ENCODE peak calls at places on chromosomes 7 and 10, in five cellular contexts. One of them, this sample, is unnamed.

GRCh38 chr7:92306153-92306552 is 60.4 kb downstream of the ANKIB1 start:
- DNase-seq in NCI-H1417: no peak
- DNase-seq in ovary: no peak
- DNase-seq in HuH-7.5: no peak
- DNase-seq in transverse colon: no peak
- DNase-seq in this sample: no peak

GRCh38 chr10:119724630-119725549 is 960 bp upstream of the INPP5F start:
- DNase-seq in NCI-H1417: no peak
- DNase-seq in ovary: peak; percentile 32
- DNase-seq in HuH-7.5: no peak
- DNase-seq in transverse colon: no peak
- DNase-seq in this sample: no peak

GRCh38 chr7:156275292-156275691 is 365.3 kb upstream of the RNF32 start:
- DNase-seq in NCI-H1417: no peak
- DNase-seq in ovary: no peak
- DNase-seq in HuH-7.5: no peak
- DNase-seq in transverse colon: no peak
- DNase-seq in this sample: no peak

GRCh38 chr7:150685219-150686029 is at the start of gene GIMAP2:
- DNase-seq in NCI-H1417: no peak
- DNase-seq in ovary: no peak
- DNase-seq in HuH-7.5: no peak
- DNase-seq in transverse colon: no peak
- DNase-seq in this sample: peak; percentile 49

GRCh38 chr10:101001225-101002035 is 1.8 kb downstream of the LZTS2 start:
- DNase-seq in NCI-H1417: no peak
- DNase-seq in ovary: peak; percentile 83
- DNase-seq in HuH-7.5: no peak
- DNase-seq in transverse colon: peak; percentile 81
- DNase-seq in this sample: peak; percentile 85

GRCh38 chr10:96044686-96045085 is 1.3 kb downstream of the CCNJ start:
- DNase-seq in NCI-H1417: no peak
- DNase-seq in ovary: no peak
- DNase-seq in HuH-7.5: no peak
- DNase-seq in transverse colon: no peak
- DNase-seq in this sample: no peak

GRCh38 chr10:128187788-128188185 is 61.6 kb upstream of the MKI67 start:
- DNase-seq in NCI-H1417: no peak
- DNase-seq in ovary: no peak
- DNase-seq in HuH-7.5: no peak
- DNase-seq in transverse colon: no peak
- DNase-seq in this sample: no peak

GRCh38 chr10:52566471-52567246 is 205.9 kb downstream of the MBL2 start:
- DNase-seq in NCI-H1417: no peak
- DNase-seq in ovary: no peak
- DNase-seq in HuH-7.5: peak; percentile 4
- DNase-seq in transverse colon: no peak
- DNase-seq in this sample: no peak

GRCh38 chr7:100964630-100965029 is 4.7 kb upstream of the MUC12 start:
- DNase-seq in NCI-H1417: no peak
- DNase-seq in ovary: no peak
- DNase-seq in HuH-7.5: no peak
- DNase-seq in transverse colon: no peak
- DNase-seq in this sample: no peak

GRCh38 chr10:63093227-63093626 is 39.9 kb upstream of the NRBF2 start:
- DNase-seq in NCI-H1417: no peak
- DNase-seq in ovary: no peak
- DNase-seq in HuH-7.5: no peak
- DNase-seq in transverse colon: no peak
- DNase-seq in this sample: no peak

GRCh38 chr10:13959443-13960359 is 371.0 kb downstream of the FRMD4A start:
- DNase-seq in NCI-H1417: no peak
- DNase-seq in ovary: peak; percentile 27
- DNase-seq in HuH-7.5: no peak
- DNase-seq in transverse colon: no peak
- DNase-seq in this sample: no peak

GRCh38 chr10:53601260-53601875 is 828.8 kb upstream of the MBL2 start:
- DNase-seq in NCI-H1417: no peak
- DNase-seq in ovary: no peak
- DNase-seq in HuH-7.5: no peak
- DNase-seq in transverse colon: no peak
- DNase-seq in this sample: no peak

GRCh38 chr7:135385209-135385608 is 124.7 kb downstream of the CNOT4 start:
- DNase-seq in NCI-H1417: no peak
- DNase-seq in ovary: peak; percentile 27
- DNase-seq in HuH-7.5: no peak
- DNase-seq in transverse colon: no peak
- DNase-seq in this sample: no peak

GRCh38 chr7:152511736-152512135 is 75.9 kb upstream of the KMT2C start:
- DNase-seq in NCI-H1417: no peak
- DNase-seq in ovary: no peak
- DNase-seq in HuH-7.5: no peak
- DNase-seq in transverse colon: no peak
- DNase-seq in this sample: no peak

GRCh38 chr7:73698410-73698809 is 15.0 kb downstream of the BUD23 start:
- DNase-seq in NCI-H1417: no peak
- DNase-seq in ovary: no peak
- DNase-seq in HuH-7.5: no peak
- DNase-seq in transverse colon: no peak
- DNase-seq in this sample: no peak

GRCh38 chr7:2144926-2145325 is 87.8 kb downstream of the MAD1L1 start:
- DNase-seq in NCI-H1417: no peak
- DNase-seq in ovary: no peak
- DNase-seq in HuH-7.5: no peak
- DNase-seq in transverse colon: no peak
- DNase-seq in this sample: no peak

GRCh38 chr10:119030421-119031250 is 1.1 kb downstream of the NANOS1 start:
- DNase-seq in NCI-H1417: peak; percentile 38
- DNase-seq in ovary: peak; percentile 33
- DNase-seq in HuH-7.5: peak; percentile 46
- DNase-seq in transverse colon: peak; percentile 60
- DNase-seq in this sample: peak; percentile 63

GRCh38 chr10:95660283-95660682 is 3.8 kb upstream of the ALDH18A1 start:
- DNase-seq in NCI-H1417: no peak
- DNase-seq in ovary: no peak
- DNase-seq in HuH-7.5: no peak
- DNase-seq in transverse colon: no peak
- DNase-seq in this sample: no peak

GRCh38 chr7:2037805-2038635 is 194.7 kb downstream of the MAD1L1 start:
- DNase-seq in NCI-H1417: no peak
- DNase-seq in ovary: peak; percentile 72
- DNase-seq in HuH-7.5: no peak
- DNase-seq in transverse colon: no peak
- DNase-seq in this sample: peak; percentile 38

GRCh38 chr7:16795624-16796023 is 9.2 kb downstream of the AGR2 start:
- DNase-seq in NCI-H1417: peak; percentile 86
- DNase-seq in ovary: no peak
- DNase-seq in HuH-7.5: no peak
- DNase-seq in transverse colon: no peak
- DNase-seq in this sample: no peak

GRCh38 chr7:55493416-55493815 is 78.9 kb downstream of the VOPP1 start:
- DNase-seq in NCI-H1417: no peak
- DNase-seq in ovary: no peak
- DNase-seq in HuH-7.5: no peak
- DNase-seq in transverse colon: no peak
- DNase-seq in this sample: no peak

GRCh38 chr7:106205621-106206222 is 79.1 kb downstream of the NAMPT start:
- DNase-seq in NCI-H1417: no peak
- DNase-seq in ovary: no peak
- DNase-seq in HuH-7.5: no peak
- DNase-seq in transverse colon: no peak
- DNase-seq in this sample: no peak

GRCh38 chr10:24944512-24945255 is 7.7 kb downstream of the PRTFDC1 start:
- DNase-seq in NCI-H1417: no peak
- DNase-seq in ovary: no peak
- DNase-seq in HuH-7.5: no peak
- DNase-seq in transverse colon: peak; percentile 69
- DNase-seq in this sample: peak; percentile 64

GRCh38 chr7:148803094-148803493 is 81.0 kb downstream of the EZH2 start:
- DNase-seq in NCI-H1417: no peak
- DNase-seq in ovary: no peak
- DNase-seq in HuH-7.5: no peak
- DNase-seq in transverse colon: no peak
- DNase-seq in this sample: no peak

GRCh38 chr7:19390795-19391194 is 245.6 kb upstream of the FERD3L start:
- DNase-seq in NCI-H1417: no peak
- DNase-seq in ovary: no peak
- DNase-seq in HuH-7.5: no peak
- DNase-seq in transverse colon: no peak
- DNase-seq in this sample: no peak

GRCh38 chr7:12855036-12855435 is 167.6 kb downstream of the ARL4A start:
- DNase-seq in NCI-H1417: no peak
- DNase-seq in ovary: no peak
- DNase-seq in HuH-7.5: no peak
- DNase-seq in transverse colon: no peak
- DNase-seq in this sample: no peak